ENCODE peak calls at places on chromosomes 2 and 18, in six cellular contexts. One of them, this sample, is unnamed.
A peak's percentile ranks its signal among the peaks of the same experiment; 100 is the strongest.

GRCh38 chr2:27379840-27380625 is 501 bp downstream of the ZNF513 start:
- DNase-seq in EL: peak; percentile 42
- DNase-seq in iPS-NIHi11: no peak
- DNase-seq in omental fat pad: peak; percentile 65
- DNase-seq in hepatic stellate cell: peak; percentile 29
- DNase-seq in iris pigment epithelial cell: peak; percentile 63
- DNase-seq in this sample: peak; percentile 57

GRCh38 chr18:24809173-24809955 is 348.9 kb downstream of the HRH4 start:
- DNase-seq in hepatic stellate cell: no peak
- DNase-seq in omental fat pad: no peak
- DNase-seq in EL: no peak
- DNase-seq in iPS-NIHi11: no peak
- DNase-seq in iris pigment epithelial cell: no peak
- DNase-seq in this sample: no peak

GRCh38 chr18:69123421-69123820 is 277.3 kb upstream of the DOK6 start:
- DNase-seq in iPS-NIHi11: no peak
- DNase-seq in omental fat pad: no peak
- DNase-seq in EL: no peak
- DNase-seq in iris pigment epithelial cell: no peak
- DNase-seq in hepatic stellate cell: no peak
- DNase-seq in this sample: no peak

GRCh38 chr2:105150231-105150630 is 91.3 kb upstream of the GPR45 start:
- DNase-seq in iPS-NIHi11: no peak
- DNase-seq in hepatic stellate cell: no peak
- DNase-seq in EL: no peak
- DNase-seq in iris pigment epithelial cell: no peak
- DNase-seq in omental fat pad: no peak
- DNase-seq in this sample: no peak

GRCh38 chr2:171522804-171523338 is 597 bp downstream of the CYBRD1 start:
- DNase-seq in hepatic stellate cell: peak; percentile 33
- DNase-seq in iPS-NIHi11: peak; percentile 63
- DNase-seq in EL: no peak
- DNase-seq in omental fat pad: no peak
- DNase-seq in iris pigment epithelial cell: peak; percentile 67
- DNase-seq in this sample: peak; percentile 18

GRCh38 chr2:149894760-149895159 is 307.2 kb upstream of the MMADHC start:
- DNase-seq in iPS-NIHi11: no peak
- DNase-seq in iris pigment epithelial cell: peak; percentile 61
- DNase-seq in hepatic stellate cell: no peak
- DNase-seq in omental fat pad: no peak
- DNase-seq in EL: no peak
- DNase-seq in this sample: no peak

GRCh38 chr2:118983133-118983532 is 41.1 kb downstream of the MARCO start:
- DNase-seq in iPS-NIHi11: no peak
- DNase-seq in iris pigment epithelial cell: no peak
- DNase-seq in omental fat pad: no peak
- DNase-seq in EL: no peak
- DNase-seq in hepatic stellate cell: no peak
- DNase-seq in this sample: no peak

GRCh38 chr18:79321625-79322024 is 74.1 kb upstream of the NFATC1 start:
- DNase-seq in omental fat pad: no peak
- DNase-seq in EL: no peak
- DNase-seq in iris pigment epithelial cell: peak; percentile 48
- DNase-seq in hepatic stellate cell: peak; percentile 22
- DNase-seq in iPS-NIHi11: no peak
- DNase-seq in this sample: no peak

GRCh38 chr18:47531759-47532158 is 280.3 kb upstream of the SKOR2 start:
- DNase-seq in EL: no peak
- DNase-seq in iPS-NIHi11: peak; percentile 65
- DNase-seq in omental fat pad: no peak
- DNase-seq in hepatic stellate cell: no peak
- DNase-seq in iris pigment epithelial cell: no peak
- DNase-seq in this sample: peak; percentile 17

GRCh38 chr2:7060156-7060555 is 142.9 kb downstream of the RNF144A start:
- DNase-seq in iPS-NIHi11: no peak
- DNase-seq in EL: no peak
- DNase-seq in iris pigment epithelial cell: no peak
- DNase-seq in omental fat pad: no peak
- DNase-seq in hepatic stellate cell: no peak
- DNase-seq in this sample: no peak

GRCh38 chr18:8301427-8302172 is 307.6 kb upstream of the RAB12 start:
- DNase-seq in omental fat pad: no peak
- DNase-seq in iris pigment epithelial cell: peak; percentile 24
- DNase-seq in hepatic stellate cell: no peak
- DNase-seq in EL: peak; percentile 22
- DNase-seq in iPS-NIHi11: no peak
- DNase-seq in this sample: no peak

GRCh38 chr18:63579643-63580042 is 7.5 kb upstream of the SERPINB13 start:
- DNase-seq in omental fat pad: no peak
- DNase-seq in iris pigment epithelial cell: no peak
- DNase-seq in hepatic stellate cell: no peak
- DNase-seq in iPS-NIHi11: no peak
- DNase-seq in EL: no peak
- DNase-seq in this sample: no peak

GRCh38 chr2:101528501-101528900 is 53.6 kb upstream of the RFX8 start:
- DNase-seq in iPS-NIHi11: no peak
- DNase-seq in EL: no peak
- DNase-seq in iris pigment epithelial cell: no peak
- DNase-seq in hepatic stellate cell: no peak
- DNase-seq in omental fat pad: no peak
- DNase-seq in this sample: no peak

GRCh38 chr18:79379931-79380815 is 15.6 kb upstream of the NFATC1 start:
- DNase-seq in omental fat pad: no peak
- DNase-seq in hepatic stellate cell: no peak
- DNase-seq in iPS-NIHi11: no peak
- DNase-seq in iris pigment epithelial cell: no peak
- DNase-seq in EL: no peak
- DNase-seq in this sample: no peak

GRCh38 chr18:70135604-70136003 is 69.9 kb downstream of the RTTN start:
- DNase-seq in EL: no peak
- DNase-seq in hepatic stellate cell: no peak
- DNase-seq in iPS-NIHi11: no peak
- DNase-seq in iris pigment epithelial cell: no peak
- DNase-seq in omental fat pad: no peak
- DNase-seq in this sample: no peak

GRCh38 chr2:182444806-182445205 is 18.0 kb upstream of the PDE1A start:
- DNase-seq in hepatic stellate cell: no peak
- DNase-seq in iris pigment epithelial cell: peak; percentile 51
- DNase-seq in omental fat pad: no peak
- DNase-seq in EL: peak; percentile 37
- DNase-seq in iPS-NIHi11: no peak
- DNase-seq in this sample: no peak

GRCh38 chr2:159744363-159744762 is 32.1 kb downstream of the MARCHF7 start:
- DNase-seq in iPS-NIHi11: no peak
- DNase-seq in omental fat pad: no peak
- DNase-seq in iris pigment epithelial cell: peak; percentile 88
- DNase-seq in EL: peak; percentile 81
- DNase-seq in hepatic stellate cell: peak; percentile 76
- DNase-seq in this sample: no peak

GRCh38 chr18:45227004-45227403 is 388.3 kb upstream of the SLC14A2 start:
- DNase-seq in omental fat pad: no peak
- DNase-seq in hepatic stellate cell: peak; percentile 24
- DNase-seq in iris pigment epithelial cell: no peak
- DNase-seq in EL: no peak
- DNase-seq in iPS-NIHi11: no peak
- DNase-seq in this sample: peak; percentile 4

GRCh38 chr2:186603208-186603765 is 13.4 kb downstream of the ITGAV start:
- DNase-seq in omental fat pad: no peak
- DNase-seq in iPS-NIHi11: no peak
- DNase-seq in EL: peak; percentile 6
- DNase-seq in iris pigment epithelial cell: no peak
- DNase-seq in hepatic stellate cell: no peak
- DNase-seq in this sample: no peak

GRCh38 chr18:5238371-5238758 is 41.3 kb upstream of the AKAIN1 start:
- DNase-seq in iPS-NIHi11: peak; percentile 31
- DNase-seq in EL: peak; percentile 44
- DNase-seq in omental fat pad: no peak
- DNase-seq in iris pigment epithelial cell: peak; percentile 39
- DNase-seq in hepatic stellate cell: peak; percentile 27
- DNase-seq in this sample: no peak

GRCh38 chr18:3593381-3593903 is 143.5 kb downstream of the TGIF1 start:
- DNase-seq in iPS-NIHi11: peak; percentile 43
- DNase-seq in hepatic stellate cell: peak; percentile 49
- DNase-seq in iris pigment epithelial cell: peak; percentile 87
- DNase-seq in omental fat pad: no peak
- DNase-seq in EL: peak; percentile 74
- DNase-seq in this sample: peak; percentile 92

GRCh38 chr18:55024568-55024967 is 65.3 kb upstream of the CCDC68 start:
- DNase-seq in iPS-NIHi11: no peak
- DNase-seq in omental fat pad: no peak
- DNase-seq in EL: peak; percentile 45
- DNase-seq in iris pigment epithelial cell: no peak
- DNase-seq in hepatic stellate cell: no peak
- DNase-seq in this sample: no peak

GRCh38 chr2:59217360-59217759 is 976.2 kb upstream of the FANCL start:
- DNase-seq in iris pigment epithelial cell: no peak
- DNase-seq in omental fat pad: no peak
- DNase-seq in EL: no peak
- DNase-seq in iPS-NIHi11: no peak
- DNase-seq in hepatic stellate cell: no peak
- DNase-seq in this sample: no peak

GRCh38 chr2:43762286-43762685 is 11.6 kb upstream of the DYNC2LI1 start:
- DNase-seq in EL: no peak
- DNase-seq in iPS-NIHi11: no peak
- DNase-seq in iris pigment epithelial cell: peak; percentile 40
- DNase-seq in omental fat pad: no peak
- DNase-seq in hepatic stellate cell: no peak
- DNase-seq in this sample: no peak

GRCh38 chr2:38828460-38828859 is 47.3 kb downstream of the DHX57 start:
- DNase-seq in omental fat pad: no peak
- DNase-seq in EL: no peak
- DNase-seq in hepatic stellate cell: no peak
- DNase-seq in iPS-NIHi11: no peak
- DNase-seq in iris pigment epithelial cell: no peak
- DNase-seq in this sample: no peak